ENCODE peak calls at places on chromosomes 5 and 9, in nine cellular contexts. One of them, this sample, is unnamed.

GRCh38 chr5:177427919-177428573 is 1.6 kb downstream of the GRK6 start:
- DNase-seq in SIG-M5: no peak
- DNase-seq in activated T-cell treated with anti-CD3 and anti-CD28 coated beads for 1 hour: no peak
- DNase-seq in epithelial cell of esophagus: no peak
- DNase-seq in fibroblast of mammary gland: no peak
- DNase-seq in Caki2: no peak
- DNase-seq in upper lobe of right lung: peak; percentile 69
- DNase-seq in stimulated activated CD8-positive, alpha-beta memory T cell treated with anti-CD3 and anti-CD28 coated beads, Interleukin-4, amount 100 ng/mL, for 4 hours: no peak
- DNase-seq in NCI-H460: no peak
- DNase-seq in this sample: peak; percentile 27

GRCh38 chr5:96963267-96963666 is 27.4 kb downstream of the LNPEP start:
- DNase-seq in upper lobe of right lung: no peak
- DNase-seq in fibroblast of mammary gland: peak; percentile 93
- DNase-seq in stimulated activated CD8-positive, alpha-beta memory T cell treated with anti-CD3 and anti-CD28 coated beads, Interleukin-4, amount 100 ng/mL, for 4 hours: no peak
- DNase-seq in SIG-M5: no peak
- DNase-seq in NCI-H460: no peak
- DNase-seq in activated T-cell treated with anti-CD3 and anti-CD28 coated beads for 1 hour: no peak
- DNase-seq in epithelial cell of esophagus: peak; percentile 34
- DNase-seq in Caki2: no peak
- DNase-seq in this sample: no peak

GRCh38 chr9:135969064-135969683 is 8.0 kb upstream of the UBAC1 start:
- DNase-seq in stimulated activated CD8-positive, alpha-beta memory T cell treated with anti-CD3 and anti-CD28 coated beads, Interleukin-4, amount 100 ng/mL, for 4 hours: no peak
- DNase-seq in epithelial cell of esophagus: no peak
- DNase-seq in Caki2: no peak
- DNase-seq in fibroblast of mammary gland: no peak
- DNase-seq in activated T-cell treated with anti-CD3 and anti-CD28 coated beads for 1 hour: no peak
- DNase-seq in upper lobe of right lung: no peak
- DNase-seq in NCI-H460: no peak
- DNase-seq in SIG-M5: no peak
- DNase-seq in this sample: no peak

GRCh38 chr9:95338243-95338642 is 20.7 kb upstream of the FANCC start:
- DNase-seq in epithelial cell of esophagus: no peak
- DNase-seq in upper lobe of right lung: no peak
- DNase-seq in fibroblast of mammary gland: no peak
- DNase-seq in NCI-H460: no peak
- DNase-seq in SIG-M5: no peak
- DNase-seq in Caki2: no peak
- DNase-seq in stimulated activated CD8-positive, alpha-beta memory T cell treated with anti-CD3 and anti-CD28 coated beads, Interleukin-4, amount 100 ng/mL, for 4 hours: no peak
- DNase-seq in activated T-cell treated with anti-CD3 and anti-CD28 coated beads for 1 hour: no peak
- DNase-seq in this sample: no peak

GRCh38 chr5:178589180-178590140 is 733 bp downstream of the COL23A1 start:
- DNase-seq in Caki2: no peak
- DNase-seq in epithelial cell of esophagus: peak; percentile 51
- DNase-seq in activated T-cell treated with anti-CD3 and anti-CD28 coated beads for 1 hour: no peak
- DNase-seq in NCI-H460: no peak
- DNase-seq in SIG-M5: no peak
- DNase-seq in fibroblast of mammary gland: no peak
- DNase-seq in stimulated activated CD8-positive, alpha-beta memory T cell treated with anti-CD3 and anti-CD28 coated beads, Interleukin-4, amount 100 ng/mL, for 4 hours: no peak
- DNase-seq in upper lobe of right lung: peak; percentile 73
- DNase-seq in this sample: no peak

GRCh38 chr5:153584131-153584530 is 93.7 kb downstream of the GRIA1 start:
- DNase-seq in Caki2: no peak
- DNase-seq in activated T-cell treated with anti-CD3 and anti-CD28 coated beads for 1 hour: no peak
- DNase-seq in fibroblast of mammary gland: peak; percentile 69
- DNase-seq in stimulated activated CD8-positive, alpha-beta memory T cell treated with anti-CD3 and anti-CD28 coated beads, Interleukin-4, amount 100 ng/mL, for 4 hours: no peak
- DNase-seq in upper lobe of right lung: no peak
- DNase-seq in SIG-M5: no peak
- DNase-seq in epithelial cell of esophagus: no peak
- DNase-seq in NCI-H460: no peak
- DNase-seq in this sample: no peak

GRCh38 chr5:140317859-140318258 is 15.0 kb upstream of the PFDN1 start:
- DNase-seq in NCI-H460: no peak
- DNase-seq in activated T-cell treated with anti-CD3 and anti-CD28 coated beads for 1 hour: no peak
- DNase-seq in stimulated activated CD8-positive, alpha-beta memory T cell treated with anti-CD3 and anti-CD28 coated beads, Interleukin-4, amount 100 ng/mL, for 4 hours: no peak
- DNase-seq in epithelial cell of esophagus: peak; percentile 82
- DNase-seq in Caki2: peak; percentile 45
- DNase-seq in SIG-M5: no peak
- DNase-seq in upper lobe of right lung: no peak
- DNase-seq in fibroblast of mammary gland: peak; percentile 72
- DNase-seq in this sample: no peak

GRCh38 chr9:120009856-120010255 is 570.1 kb downstream of the CDK5RAP2 start:
- DNase-seq in Caki2: no peak
- DNase-seq in upper lobe of right lung: no peak
- DNase-seq in NCI-H460: no peak
- DNase-seq in SIG-M5: no peak
- DNase-seq in activated T-cell treated with anti-CD3 and anti-CD28 coated beads for 1 hour: no peak
- DNase-seq in epithelial cell of esophagus: no peak
- DNase-seq in fibroblast of mammary gland: no peak
- DNase-seq in stimulated activated CD8-positive, alpha-beta memory T cell treated with anti-CD3 and anti-CD28 coated beads, Interleukin-4, amount 100 ng/mL, for 4 hours: no peak
- DNase-seq in this sample: no peak

GRCh38 chr9:134863941-134864820 is 16.4 kb upstream of the FCN2 start:
- DNase-seq in Caki2: no peak
- DNase-seq in SIG-M5: no peak
- DNase-seq in upper lobe of right lung: peak; percentile 58
- DNase-seq in activated T-cell treated with anti-CD3 and anti-CD28 coated beads for 1 hour: no peak
- DNase-seq in NCI-H460: no peak
- DNase-seq in epithelial cell of esophagus: no peak
- DNase-seq in fibroblast of mammary gland: peak; percentile 33
- DNase-seq in stimulated activated CD8-positive, alpha-beta memory T cell treated with anti-CD3 and anti-CD28 coated beads, Interleukin-4, amount 100 ng/mL, for 4 hours: no peak
- DNase-seq in this sample: no peak

GRCh38 chr5:129771058-129771838 is 23.4 kb downstream of the MINAR2 start:
- DNase-seq in Caki2: peak; percentile 21
- DNase-seq in epithelial cell of esophagus: peak; percentile 71
- DNase-seq in NCI-H460: peak; percentile 80
- DNase-seq in stimulated activated CD8-positive, alpha-beta memory T cell treated with anti-CD3 and anti-CD28 coated beads, Interleukin-4, amount 100 ng/mL, for 4 hours: no peak
- DNase-seq in upper lobe of right lung: no peak
- DNase-seq in activated T-cell treated with anti-CD3 and anti-CD28 coated beads for 1 hour: peak; percentile 12
- DNase-seq in SIG-M5: peak; percentile 15
- DNase-seq in fibroblast of mammary gland: peak; percentile 64
- DNase-seq in this sample: peak; percentile 24

GRCh38 chr5:57215629-57216195 is 41.9 kb downstream of the GPBP1 start:
- DNase-seq in upper lobe of right lung: no peak
- DNase-seq in Caki2: peak; percentile 17
- DNase-seq in activated T-cell treated with anti-CD3 and anti-CD28 coated beads for 1 hour: no peak
- DNase-seq in stimulated activated CD8-positive, alpha-beta memory T cell treated with anti-CD3 and anti-CD28 coated beads, Interleukin-4, amount 100 ng/mL, for 4 hours: no peak
- DNase-seq in fibroblast of mammary gland: peak; percentile 58
- DNase-seq in epithelial cell of esophagus: peak; percentile 67
- DNase-seq in SIG-M5: no peak
- DNase-seq in NCI-H460: no peak
- DNase-seq in this sample: no peak

GRCh38 chr5:57320552-57320951 is 146.7 kb downstream of the GPBP1 start:
- DNase-seq in Caki2: no peak
- DNase-seq in fibroblast of mammary gland: no peak
- DNase-seq in upper lobe of right lung: no peak
- DNase-seq in NCI-H460: no peak
- DNase-seq in stimulated activated CD8-positive, alpha-beta memory T cell treated with anti-CD3 and anti-CD28 coated beads, Interleukin-4, amount 100 ng/mL, for 4 hours: no peak
- DNase-seq in epithelial cell of esophagus: no peak
- DNase-seq in SIG-M5: no peak
- DNase-seq in activated T-cell treated with anti-CD3 and anti-CD28 coated beads for 1 hour: no peak
- DNase-seq in this sample: no peak

GRCh38 chr9:70954126-70954525 is 167.3 kb downstream of the TRPM3 start:
- DNase-seq in Caki2: peak; percentile 2
- DNase-seq in fibroblast of mammary gland: peak; percentile 68
- DNase-seq in activated T-cell treated with anti-CD3 and anti-CD28 coated beads for 1 hour: no peak
- DNase-seq in NCI-H460: no peak
- DNase-seq in stimulated activated CD8-positive, alpha-beta memory T cell treated with anti-CD3 and anti-CD28 coated beads, Interleukin-4, amount 100 ng/mL, for 4 hours: no peak
- DNase-seq in SIG-M5: no peak
- DNase-seq in upper lobe of right lung: no peak
- DNase-seq in epithelial cell of esophagus: peak; percentile 65
- DNase-seq in this sample: no peak

GRCh38 chr9:133731876-133732321 is 6.3 kb downstream of the SARDH start:
- DNase-seq in activated T-cell treated with anti-CD3 and anti-CD28 coated beads for 1 hour: no peak
- DNase-seq in epithelial cell of esophagus: no peak
- DNase-seq in upper lobe of right lung: peak; percentile 48
- DNase-seq in Caki2: peak; percentile 82
- DNase-seq in fibroblast of mammary gland: peak; percentile 50
- DNase-seq in SIG-M5: no peak
- DNase-seq in NCI-H460: peak; percentile 33
- DNase-seq in stimulated activated CD8-positive, alpha-beta memory T cell treated with anti-CD3 and anti-CD28 coated beads, Interleukin-4, amount 100 ng/mL, for 4 hours: no peak
- DNase-seq in this sample: no peak

GRCh38 chr9:98231770-98232478 is 23.5 kb downstream of the TBC1D2 start:
- DNase-seq in NCI-H460: no peak
- DNase-seq in epithelial cell of esophagus: peak; percentile 79
- DNase-seq in activated T-cell treated with anti-CD3 and anti-CD28 coated beads for 1 hour: no peak
- DNase-seq in upper lobe of right lung: no peak
- DNase-seq in stimulated activated CD8-positive, alpha-beta memory T cell treated with anti-CD3 and anti-CD28 coated beads, Interleukin-4, amount 100 ng/mL, for 4 hours: no peak
- DNase-seq in fibroblast of mammary gland: peak; percentile 91
- DNase-seq in SIG-M5: no peak
- DNase-seq in Caki2: peak; percentile 72
- DNase-seq in this sample: no peak

GRCh38 chr5:15585826-15586591 is 86.0 kb downstream of the FBXL7 start:
- DNase-seq in fibroblast of mammary gland: no peak
- DNase-seq in SIG-M5: no peak
- DNase-seq in Caki2: no peak
- DNase-seq in stimulated activated CD8-positive, alpha-beta memory T cell treated with anti-CD3 and anti-CD28 coated beads, Interleukin-4, amount 100 ng/mL, for 4 hours: no peak
- DNase-seq in upper lobe of right lung: no peak
- DNase-seq in activated T-cell treated with anti-CD3 and anti-CD28 coated beads for 1 hour: no peak
- DNase-seq in epithelial cell of esophagus: no peak
- DNase-seq in NCI-H460: no peak
- DNase-seq in this sample: no peak

GRCh38 chr9:98248737-98249474 is 6.5 kb downstream of the TBC1D2 start:
- DNase-seq in upper lobe of right lung: peak; percentile 94
- DNase-seq in fibroblast of mammary gland: peak; percentile 99
- DNase-seq in SIG-M5: peak; percentile 11
- DNase-seq in epithelial cell of esophagus: peak; percentile 98
- DNase-seq in stimulated activated CD8-positive, alpha-beta memory T cell treated with anti-CD3 and anti-CD28 coated beads, Interleukin-4, amount 100 ng/mL, for 4 hours: no peak
- DNase-seq in activated T-cell treated with anti-CD3 and anti-CD28 coated beads for 1 hour: no peak
- DNase-seq in NCI-H460: peak; percentile 52
- DNase-seq in Caki2: peak; percentile 94
- DNase-seq in this sample: no peak

GRCh38 chr5:50889790-50890189 is 223.4 kb downstream of the PARP8 start:
- DNase-seq in stimulated activated CD8-positive, alpha-beta memory T cell treated with anti-CD3 and anti-CD28 coated beads, Interleukin-4, amount 100 ng/mL, for 4 hours: no peak
- DNase-seq in SIG-M5: no peak
- DNase-seq in epithelial cell of esophagus: no peak
- DNase-seq in fibroblast of mammary gland: no peak
- DNase-seq in upper lobe of right lung: no peak
- DNase-seq in activated T-cell treated with anti-CD3 and anti-CD28 coated beads for 1 hour: no peak
- DNase-seq in Caki2: no peak
- DNase-seq in NCI-H460: no peak
- DNase-seq in this sample: no peak

GRCh38 chr9:11726659-11727058 is 966.5 kb upstream of the TYRP1 start:
- DNase-seq in epithelial cell of esophagus: no peak
- DNase-seq in fibroblast of mammary gland: no peak
- DNase-seq in NCI-H460: no peak
- DNase-seq in upper lobe of right lung: no peak
- DNase-seq in activated T-cell treated with anti-CD3 and anti-CD28 coated beads for 1 hour: no peak
- DNase-seq in stimulated activated CD8-positive, alpha-beta memory T cell treated with anti-CD3 and anti-CD28 coated beads, Interleukin-4, amount 100 ng/mL, for 4 hours: no peak
- DNase-seq in Caki2: no peak
- DNase-seq in SIG-M5: no peak
- DNase-seq in this sample: no peak

GRCh38 chr9:95669253-95669652 is 152.5 kb upstream of the PTCH1 start:
- DNase-seq in NCI-H460: no peak
- DNase-seq in Caki2: no peak
- DNase-seq in stimulated activated CD8-positive, alpha-beta memory T cell treated with anti-CD3 and anti-CD28 coated beads, Interleukin-4, amount 100 ng/mL, for 4 hours: no peak
- DNase-seq in epithelial cell of esophagus: no peak
- DNase-seq in fibroblast of mammary gland: no peak
- DNase-seq in activated T-cell treated with anti-CD3 and anti-CD28 coated beads for 1 hour: no peak
- DNase-seq in SIG-M5: no peak
- DNase-seq in upper lobe of right lung: no peak
- DNase-seq in this sample: no peak

GRCh38 chr5:56480305-56481146 is 247.4 kb upstream of the ANKRD55 start:
- DNase-seq in activated T-cell treated with anti-CD3 and anti-CD28 coated beads for 1 hour: peak; percentile 9
- DNase-seq in fibroblast of mammary gland: peak; percentile 42
- DNase-seq in NCI-H460: no peak
- DNase-seq in stimulated activated CD8-positive, alpha-beta memory T cell treated with anti-CD3 and anti-CD28 coated beads, Interleukin-4, amount 100 ng/mL, for 4 hours: no peak
- DNase-seq in Caki2: peak; percentile 67
- DNase-seq in epithelial cell of esophagus: peak; percentile 50
- DNase-seq in upper lobe of right lung: peak; percentile 72
- DNase-seq in SIG-M5: no peak
- DNase-seq in this sample: peak; percentile 15

GRCh38 chr5:10760033-10760975 is 730 bp downstream of the DAP start:
- DNase-seq in SIG-M5: no peak
- DNase-seq in epithelial cell of esophagus: peak; percentile 72
- DNase-seq in activated T-cell treated with anti-CD3 and anti-CD28 coated beads for 1 hour: no peak
- DNase-seq in stimulated activated CD8-positive, alpha-beta memory T cell treated with anti-CD3 and anti-CD28 coated beads, Interleukin-4, amount 100 ng/mL, for 4 hours: no peak
- DNase-seq in upper lobe of right lung: peak; percentile 79
- DNase-seq in fibroblast of mammary gland: peak; percentile 60
- DNase-seq in Caki2: peak; percentile 51
- DNase-seq in NCI-H460: peak; percentile 11
- DNase-seq in this sample: peak; percentile 40

GRCh38 chr5:90201923-90202322 is 207.6 kb downstream of the CETN3 start:
- DNase-seq in SIG-M5: no peak
- DNase-seq in activated T-cell treated with anti-CD3 and anti-CD28 coated beads for 1 hour: no peak
- DNase-seq in NCI-H460: no peak
- DNase-seq in Caki2: no peak
- DNase-seq in upper lobe of right lung: no peak
- DNase-seq in stimulated activated CD8-positive, alpha-beta memory T cell treated with anti-CD3 and anti-CD28 coated beads, Interleukin-4, amount 100 ng/mL, for 4 hours: no peak
- DNase-seq in epithelial cell of esophagus: peak; percentile 78
- DNase-seq in fibroblast of mammary gland: peak; percentile 48
- DNase-seq in this sample: no peak

GRCh38 chr5:125446986-125447385 is 700.5 kb upstream of the ZNF608 start:
- DNase-seq in fibroblast of mammary gland: peak; percentile 76
- DNase-seq in activated T-cell treated with anti-CD3 and anti-CD28 coated beads for 1 hour: no peak
- DNase-seq in epithelial cell of esophagus: peak; percentile 29
- DNase-seq in stimulated activated CD8-positive, alpha-beta memory T cell treated with anti-CD3 and anti-CD28 coated beads, Interleukin-4, amount 100 ng/mL, for 4 hours: no peak
- DNase-seq in SIG-M5: no peak
- DNase-seq in upper lobe of right lung: no peak
- DNase-seq in NCI-H460: no peak
- DNase-seq in Caki2: no peak
- DNase-seq in this sample: no peak

GRCh38 chr5:91382530-91383026 is 539 bp downstream of the ARRDC3 start:
- DNase-seq in upper lobe of right lung: no peak
- DNase-seq in activated T-cell treated with anti-CD3 and anti-CD28 coated beads for 1 hour: peak; percentile 20
- DNase-seq in epithelial cell of esophagus: peak; percentile 50
- DNase-seq in SIG-M5: no peak
- DNase-seq in NCI-H460: no peak
- DNase-seq in stimulated activated CD8-positive, alpha-beta memory T cell treated with anti-CD3 and anti-CD28 coated beads, Interleukin-4, amount 100 ng/mL, for 4 hours: no peak
- DNase-seq in Caki2: peak; percentile 26
- DNase-seq in fibroblast of mammary gland: peak; percentile 61
- DNase-seq in this sample: peak; percentile 36

GRCh38 chr9:113577525-113578261 is 114.2 kb downstream of the RGS3 start:
- DNase-seq in epithelial cell of esophagus: no peak
- DNase-seq in NCI-H460: no peak
- DNase-seq in fibroblast of mammary gland: peak; percentile 79
- DNase-seq in activated T-cell treated with anti-CD3 and anti-CD28 coated beads for 1 hour: no peak
- DNase-seq in Caki2: peak; percentile 48
- DNase-seq in stimulated activated CD8-positive, alpha-beta memory T cell treated with anti-CD3 and anti-CD28 coated beads, Interleukin-4, amount 100 ng/mL, for 4 hours: no peak
- DNase-seq in upper lobe of right lung: no peak
- DNase-seq in SIG-M5: no peak
- DNase-seq in this sample: no peak

GRCh38 chr5:176610430-176610763 is 441 bp upstream of the GPRIN1 start:
- DNase-seq in SIG-M5: no peak
- DNase-seq in upper lobe of right lung: no peak
- DNase-seq in activated T-cell treated with anti-CD3 and anti-CD28 coated beads for 1 hour: no peak
- DNase-seq in NCI-H460: no peak
- DNase-seq in stimulated activated CD8-positive, alpha-beta memory T cell treated with anti-CD3 and anti-CD28 coated beads, Interleukin-4, amount 100 ng/mL, for 4 hours: no peak
- DNase-seq in epithelial cell of esophagus: no peak
- DNase-seq in Caki2: no peak
- DNase-seq in fibroblast of mammary gland: no peak
- DNase-seq in this sample: no peak

GRCh38 chr5:93225748-93226147 is 355.3 kb downstream of the NR2F1-AS1 start:
- DNase-seq in upper lobe of right lung: no peak
- DNase-seq in fibroblast of mammary gland: no peak
- DNase-seq in epithelial cell of esophagus: no peak
- DNase-seq in stimulated activated CD8-positive, alpha-beta memory T cell treated with anti-CD3 and anti-CD28 coated beads, Interleukin-4, amount 100 ng/mL, for 4 hours: no peak
- DNase-seq in activated T-cell treated with anti-CD3 and anti-CD28 coated beads for 1 hour: no peak
- DNase-seq in NCI-H460: no peak
- DNase-seq in SIG-M5: no peak
- DNase-seq in Caki2: no peak
- DNase-seq in this sample: no peak

GRCh38 chr5:24510523-24510988 is 134.2 kb downstream of the CDH10 start:
- DNase-seq in stimulated activated CD8-positive, alpha-beta memory T cell treated with anti-CD3 and anti-CD28 coated beads, Interleukin-4, amount 100 ng/mL, for 4 hours: no peak
- DNase-seq in fibroblast of mammary gland: no peak
- DNase-seq in epithelial cell of esophagus: no peak
- DNase-seq in Caki2: peak; percentile 37
- DNase-seq in SIG-M5: no peak
- DNase-seq in NCI-H460: no peak
- DNase-seq in upper lobe of right lung: no peak
- DNase-seq in activated T-cell treated with anti-CD3 and anti-CD28 coated beads for 1 hour: no peak
- DNase-seq in this sample: no peak

GRCh38 chr5:139710370-139711066 is 62.4 kb downstream of the CXXC5 start:
- DNase-seq in stimulated activated CD8-positive, alpha-beta memory T cell treated with anti-CD3 and anti-CD28 coated beads, Interleukin-4, amount 100 ng/mL, for 4 hours: peak; percentile 13
- DNase-seq in activated T-cell treated with anti-CD3 and anti-CD28 coated beads for 1 hour: peak; percentile 29
- DNase-seq in NCI-H460: no peak
- DNase-seq in fibroblast of mammary gland: peak; percentile 43
- DNase-seq in Caki2: peak; percentile 84
- DNase-seq in SIG-M5: no peak
- DNase-seq in upper lobe of right lung: peak; percentile 73
- DNase-seq in epithelial cell of esophagus: peak; percentile 39
- DNase-seq in this sample: peak; percentile 56

GRCh38 chr9:4366649-4367330 is 66.9 kb upstream of the GLIS3 start:
- DNase-seq in Caki2: peak; percentile 37
- DNase-seq in fibroblast of mammary gland: peak; percentile 69
- DNase-seq in NCI-H460: peak; percentile 43
- DNase-seq in SIG-M5: no peak
- DNase-seq in epithelial cell of esophagus: peak; percentile 68
- DNase-seq in upper lobe of right lung: no peak
- DNase-seq in activated T-cell treated with anti-CD3 and anti-CD28 coated beads for 1 hour: no peak
- DNase-seq in stimulated activated CD8-positive, alpha-beta memory T cell treated with anti-CD3 and anti-CD28 coated beads, Interleukin-4, amount 100 ng/mL, for 4 hours: no peak
- DNase-seq in this sample: no peak